ENCODE peak calls at places on chromosome 11, in five cellular contexts. D is K562, F is A549, U is HepG2, S is upper lobe of left lung. Z is an unnamed sample.

GRCh38 chr11:121464352-121464946 is 11.7 kb upstream of the SORL1-AS1 start:
- ATAC-seq in S (peak), D (peak), F (peak), U (no peak), Z (peak)

GRCh38 chr11:2625183-2625582 is 74.6 kb downstream of the KCNQ1OT1 start:
- ATAC-seq in S (no peak), D (no peak), U (no peak), F (no peak), Z (no peak)

GRCh38 chr11:65208785-65209710 is 27.3 kb downstream of the CAPN1 start:
- ATAC-seq in F (no peak), D (no peak), U (no peak), S (no peak), Z (no peak)

GRCh38 chr11:17008099-17008498 is 6.1 kb downstream of the PLEKHA7 start:
- ATAC-seq in S (no peak), U (no peak), F (no peak), D (no peak), Z (no peak)

GRCh38 chr11:107929611-107930200 is 1.5 kb downstream of the RAB39A start:
- ATAC-seq in U (no peak), F (no peak), S (peak), D (no peak), Z (no peak)

GRCh38 chr11:6531267-6531752 is 34.2 kb downstream of the DNHD1 start:
- ATAC-seq in S (peak), U (peak), F (peak), D (peak), Z (no peak)

GRCh38 chr11:65743928-65744698 is 23.5 kb upstream of the RNASEH2C start:
- ATAC-seq in S (peak), F (peak), U (peak), D (peak), Z (no peak)

GRCh38 chr11:122741613-122742012 is 86.1 kb downstream of the UBASH3B start:
- ATAC-seq in F (no peak), S (peak), U (no peak), D (no peak), Z (peak)

GRCh38 chr11:27395556-27396258 is 32.7 kb upstream of the CCDC34 start:
- ATAC-seq in F (peak), S (peak), U (peak), D (no peak), Z (no peak)

DNA sequence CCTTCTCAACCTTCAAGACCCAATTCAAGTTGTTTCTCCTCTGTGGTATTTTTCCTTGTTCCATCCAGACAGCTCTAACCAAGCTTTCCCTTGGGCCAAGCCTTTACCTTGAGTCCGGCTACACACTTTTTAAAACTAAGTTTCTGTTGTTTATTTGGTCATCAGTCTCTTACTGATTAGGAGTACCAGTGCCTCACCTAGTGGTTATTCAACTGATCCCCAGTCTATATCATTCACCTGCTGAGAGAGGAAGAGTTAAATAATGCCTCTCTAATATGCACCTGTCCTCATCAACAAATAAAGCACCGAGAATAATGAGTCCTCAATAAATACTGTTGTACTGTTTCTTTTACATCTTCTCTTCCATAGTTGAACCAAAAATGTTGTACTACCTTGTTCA is 160.8 kb downstream of the MSANTD4 start:
- ATAC-seq in F (no peak), D (no peak), U (no peak), S (no peak), Z (no peak)
- TF ChIP-seq CTCF in F (peak), D (no peak), U (no peak), S (no peak), Z (no peak)

GRCh38 chr11:61768376-61769076 is 16.1 kb downstream of the MYRF start:
- ATAC-seq in D (no peak), U (peak), S (no peak), F (no peak), Z (no peak)
- TF ChIP-seq EP300 in D (no peak), U (no peak), S (no peak), F (no peak), Z (no peak)

DNA sequence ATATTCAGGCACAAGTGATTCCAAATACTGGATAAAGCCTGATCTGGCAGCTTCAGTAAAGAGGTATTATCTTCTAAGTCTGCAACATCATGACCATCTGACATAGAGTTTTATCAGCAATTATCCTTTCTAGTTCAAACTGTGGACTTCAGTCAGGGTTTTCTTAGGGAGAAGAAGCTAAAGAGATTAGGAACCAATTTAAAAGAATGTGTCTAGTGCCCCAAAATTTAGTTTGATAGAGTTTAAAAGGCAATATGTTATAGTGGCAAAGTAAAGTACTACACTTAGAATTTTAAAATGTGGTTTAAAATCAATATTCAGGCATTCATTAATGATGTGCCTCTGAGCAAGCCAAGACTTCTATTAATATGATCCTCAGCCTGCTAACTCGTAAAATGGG is 5.4 kb downstream of the PAK1 start:
- ATAC-seq in S (no peak), D (no peak), U (no peak), F (no peak), Z (no peak)
- TF ChIP-seq CTCF in S (no peak), D (no peak), U (no peak), F (no peak), Z (no peak)

GRCh38 chr11:88086297-88086696 is 88.9 kb downstream of the RAB38 start:
- ATAC-seq in F (no peak), S (no peak), D (no peak), U (no peak), Z (no peak)
- TF ChIP-seq EP300 in F (no peak), S (no peak), D (no peak), U (no peak), Z (no peak)

GRCh38 chr11:34356918-34357645 is 728 bp downstream of the ABTB2 start:
- ATAC-seq in D (no peak), S (peak), U (peak), F (peak), Z (peak)
- TF ChIP-seq CTCF in D (no peak), S (no peak), U (peak), F (no peak), Z (no peak)

GRCh38 chr11:26072612-26073011 is 259.3 kb upstream of the ANO3 start:
- ATAC-seq in S (no peak), D (no peak), F (no peak), U (no peak), Z (no peak)
- TF ChIP-seq EP300 in S (no peak), D (no peak), F (no peak), U (no peak), Z (no peak)

GRCh38 chr11:58060939-58061672 is 30.4 kb downstream of the OR6Q1 start:
- ATAC-seq in F (peak), U (peak), S (no peak), D (peak), Z (no peak)
- TF ChIP-seq CTCF in F (no peak), U (no peak), S (no peak), D (no peak), Z (no peak)